ENCODE peak calls at places on chromosome 9, in eight cellular contexts. One of them, this sample, is unnamed.

GRCh38 chr9:93452710-93453046 is 703 bp downstream of the FAM120AOS start:
- DNase-seq in kidney: no peak
- DNase-seq in NCI-H774: no peak
- DNase-seq in CD4-positive, alpha-beta T cell: no peak
- DNase-seq in kidney tubule cell: peak
- DNase-seq in EH: peak
- DNase-seq in stimulated activated CD4-positive, alpha-beta T cell treated with anti-CD3 and anti-CD28 coated beads, Interleukin-4, amount 100 ng/mL, for 48 hours: no peak
- DNase-seq in hypothalamus: no peak
- DNase-seq in this sample: no peak

GRCh38 chr9:108445431-108446018 is 410.3 kb downstream of the ACTL7B start:
- DNase-seq in kidney: no peak
- DNase-seq in NCI-H774: no peak
- DNase-seq in CD4-positive, alpha-beta T cell: no peak
- DNase-seq in kidney tubule cell: no peak
- DNase-seq in EH: no peak
- DNase-seq in stimulated activated CD4-positive, alpha-beta T cell treated with anti-CD3 and anti-CD28 coated beads, Interleukin-4, amount 100 ng/mL, for 48 hours: no peak
- DNase-seq in hypothalamus: peak
- DNase-seq in this sample: no peak

GRCh38 chr9:801399-802071 is 40.0 kb upstream of the DMRT1 start:
- DNase-seq in kidney: no peak
- DNase-seq in NCI-H774: no peak
- DNase-seq in CD4-positive, alpha-beta T cell: no peak
- DNase-seq in kidney tubule cell: peak
- DNase-seq in EH: peak
- DNase-seq in stimulated activated CD4-positive, alpha-beta T cell treated with anti-CD3 and anti-CD28 coated beads, Interleukin-4, amount 100 ng/mL, for 48 hours: no peak
- DNase-seq in hypothalamus: no peak
- DNase-seq in this sample: peak

GRCh38 chr9:84597131-84597530 is 72.4 kb upstream of the NTRK2 start:
- DNase-seq in kidney: no peak
- DNase-seq in NCI-H774: no peak
- DNase-seq in CD4-positive, alpha-beta T cell: no peak
- DNase-seq in kidney tubule cell: no peak
- DNase-seq in EH: no peak
- DNase-seq in stimulated activated CD4-positive, alpha-beta T cell treated with anti-CD3 and anti-CD28 coated beads, Interleukin-4, amount 100 ng/mL, for 48 hours: no peak
- DNase-seq in hypothalamus: no peak
- DNase-seq in this sample: no peak

GRCh38 chr9:107034831-107035230 is 171.9 kb downstream of the ZNF462 start:
- DNase-seq in kidney: no peak
- DNase-seq in NCI-H774: no peak
- DNase-seq in CD4-positive, alpha-beta T cell: no peak
- DNase-seq in kidney tubule cell: no peak
- DNase-seq in EH: no peak
- DNase-seq in stimulated activated CD4-positive, alpha-beta T cell treated with anti-CD3 and anti-CD28 coated beads, Interleukin-4, amount 100 ng/mL, for 48 hours: no peak
- DNase-seq in hypothalamus: no peak
- DNase-seq in this sample: no peak

GRCh38 chr9:137918331-137919094 is 40.9 kb downstream of the CACNA1B start:
- DNase-seq in kidney: no peak
- DNase-seq in NCI-H774: no peak
- DNase-seq in CD4-positive, alpha-beta T cell: no peak
- DNase-seq in kidney tubule cell: peak
- DNase-seq in EH: no peak
- DNase-seq in stimulated activated CD4-positive, alpha-beta T cell treated with anti-CD3 and anti-CD28 coated beads, Interleukin-4, amount 100 ng/mL, for 48 hours: no peak
- DNase-seq in hypothalamus: no peak
- DNase-seq in this sample: no peak

GRCh38 chr9:85414399-85414798 is 327.4 kb downstream of the AGTPBP1 start:
- DNase-seq in kidney: no peak
- DNase-seq in NCI-H774: no peak
- DNase-seq in CD4-positive, alpha-beta T cell: no peak
- DNase-seq in kidney tubule cell: no peak
- DNase-seq in EH: no peak
- DNase-seq in stimulated activated CD4-positive, alpha-beta T cell treated with anti-CD3 and anti-CD28 coated beads, Interleukin-4, amount 100 ng/mL, for 48 hours: no peak
- DNase-seq in hypothalamus: no peak
- DNase-seq in this sample: no peak

GRCh38 chr9:109244179-109245132 is 76.4 kb downstream of the EPB41L4B start:
- DNase-seq in kidney: peak
- DNase-seq in NCI-H774: peak
- DNase-seq in CD4-positive, alpha-beta T cell: peak
- DNase-seq in kidney tubule cell: peak
- DNase-seq in EH: peak
- DNase-seq in stimulated activated CD4-positive, alpha-beta T cell treated with anti-CD3 and anti-CD28 coated beads, Interleukin-4, amount 100 ng/mL, for 48 hours: peak
- DNase-seq in hypothalamus: peak
- DNase-seq in this sample: peak

GRCh38 chr9:104970588-104970987 is 42.6 kb upstream of the ABCA1 start:
- DNase-seq in kidney: no peak
- DNase-seq in NCI-H774: no peak
- DNase-seq in CD4-positive, alpha-beta T cell: no peak
- DNase-seq in kidney tubule cell: no peak
- DNase-seq in EH: peak
- DNase-seq in stimulated activated CD4-positive, alpha-beta T cell treated with anti-CD3 and anti-CD28 coated beads, Interleukin-4, amount 100 ng/mL, for 48 hours: no peak
- DNase-seq in hypothalamus: no peak
- DNase-seq in this sample: no peak

GRCh38 chr9:35490910-35491465 is 1.1 kb downstream of the RUSC2 start:
- DNase-seq in kidney: no peak
- DNase-seq in NCI-H774: no peak
- DNase-seq in CD4-positive, alpha-beta T cell: no peak
- DNase-seq in kidney tubule cell: peak
- DNase-seq in EH: no peak
- DNase-seq in stimulated activated CD4-positive, alpha-beta T cell treated with anti-CD3 and anti-CD28 coated beads, Interleukin-4, amount 100 ng/mL, for 48 hours: no peak
- DNase-seq in hypothalamus: no peak
- DNase-seq in this sample: peak

This sample was measured in astrocyte of the hippocampus.